ENCODE peak calls at places on chromosomes 2 and 18, in eight cellular contexts. One of them, this sample, is unnamed.

GRCh38 chr2:199223791-199224190 is 233.9 kb downstream of the SATB2 start:
- DNase-seq in upper lobe of right lung: no peak
- DNase-seq in kidney: no peak
- DNase-seq in testis: no peak
- DNase-seq in cardiac muscle cell: peak
- DNase-seq in trophoblast cell: no peak
- DNase-seq in esophagus squamous epithelium: no peak
- DNase-seq in heart right ventricle: no peak
- DNase-seq in this sample: peak

GRCh38 chr2:190843874-190844699 is 36.5 kb upstream of the GLS start:
- DNase-seq in trophoblast cell: peak
- DNase-seq in testis: no peak
- DNase-seq in heart right ventricle: no peak
- DNase-seq in kidney: no peak
- DNase-seq in cardiac muscle cell: no peak
- DNase-seq in upper lobe of right lung: no peak
- DNase-seq in esophagus squamous epithelium: no peak
- DNase-seq in this sample: no peak

GRCh38 chr2:240840435-240841060 is 20.5 kb upstream of the KIF1A start:
- DNase-seq in trophoblast cell: peak
- DNase-seq in cardiac muscle cell: peak
- DNase-seq in heart right ventricle: peak
- DNase-seq in kidney: peak
- DNase-seq in esophagus squamous epithelium: no peak
- DNase-seq in upper lobe of right lung: no peak
- DNase-seq in testis: peak
- DNase-seq in this sample: peak

GRCh38 chr2:179580378-179581146 is 280.9 kb downstream of the ZNF385B start:
- DNase-seq in trophoblast cell: no peak
- DNase-seq in testis: no peak
- DNase-seq in esophagus squamous epithelium: no peak
- DNase-seq in kidney: no peak
- DNase-seq in upper lobe of right lung: no peak
- DNase-seq in cardiac muscle cell: no peak
- DNase-seq in heart right ventricle: peak
- DNase-seq in this sample: no peak

GRCh38 chr2:48946444-48947048 is 191.0 kb upstream of the LHCGR start:
- DNase-seq in kidney: no peak
- DNase-seq in trophoblast cell: peak
- DNase-seq in testis: peak
- DNase-seq in heart right ventricle: peak
- DNase-seq in esophagus squamous epithelium: no peak
- DNase-seq in cardiac muscle cell: peak
- DNase-seq in upper lobe of right lung: no peak
- DNase-seq in this sample: peak

GRCh38 chr2:100207411-100207885 is 65.1 kb upstream of the AFF3 start:
- DNase-seq in trophoblast cell: peak
- DNase-seq in kidney: no peak
- DNase-seq in cardiac muscle cell: no peak
- DNase-seq in heart right ventricle: no peak
- DNase-seq in upper lobe of right lung: no peak
- DNase-seq in testis: no peak
- DNase-seq in esophagus squamous epithelium: no peak
- DNase-seq in this sample: peak

GRCh38 chr18:53070706-53071105 is 730.7 kb downstream of the DCC start:
- DNase-seq in cardiac muscle cell: no peak
- DNase-seq in heart right ventricle: no peak
- DNase-seq in upper lobe of right lung: no peak
- DNase-seq in esophagus squamous epithelium: no peak
- DNase-seq in kidney: no peak
- DNase-seq in testis: no peak
- DNase-seq in trophoblast cell: no peak
- DNase-seq in this sample: no peak

GRCh38 chr2:109129356-109129920 is 433 bp downstream of the SH3RF3 start:
- DNase-seq in kidney: peak
- DNase-seq in cardiac muscle cell: peak
- DNase-seq in heart right ventricle: no peak
- DNase-seq in upper lobe of right lung: no peak
- DNase-seq in trophoblast cell: peak
- DNase-seq in esophagus squamous epithelium: no peak
- DNase-seq in testis: peak
- DNase-seq in this sample: no peak

GRCh38 chr2:175815537-175815936 is 186.5 kb downstream of the LNPK start:
- DNase-seq in heart right ventricle: no peak
- DNase-seq in upper lobe of right lung: no peak
- DNase-seq in kidney: no peak
- DNase-seq in trophoblast cell: no peak
- DNase-seq in cardiac muscle cell: no peak
- DNase-seq in testis: no peak
- DNase-seq in esophagus squamous epithelium: no peak
- DNase-seq in this sample: no peak

GRCh38 chr2:240703417-240704341 is 12.0 kb downstream of the AQP12A start:
- DNase-seq in esophagus squamous epithelium: no peak
- DNase-seq in trophoblast cell: no peak
- DNase-seq in heart right ventricle: no peak
- DNase-seq in kidney: peak
- DNase-seq in upper lobe of right lung: no peak
- DNase-seq in cardiac muscle cell: no peak
- DNase-seq in testis: no peak
- DNase-seq in this sample: no peak

GRCh38 chr2:64524604-64525322 is 635 bp downstream of the AFTPH start:
- DNase-seq in cardiac muscle cell: no peak
- DNase-seq in esophagus squamous epithelium: no peak
- DNase-seq in trophoblast cell: peak
- DNase-seq in heart right ventricle: peak
- DNase-seq in kidney: peak
- DNase-seq in testis: peak
- DNase-seq in upper lobe of right lung: no peak
- DNase-seq in this sample: peak

GRCh38 chr2:214019229-214019972 is 391.5 kb upstream of the VWC2L start:
- DNase-seq in esophagus squamous epithelium: no peak
- DNase-seq in kidney: no peak
- DNase-seq in upper lobe of right lung: no peak
- DNase-seq in testis: no peak
- DNase-seq in heart right ventricle: peak
- DNase-seq in trophoblast cell: peak
- DNase-seq in cardiac muscle cell: peak
- DNase-seq in this sample: no peak

GRCh38 chr2:233447506-233448219 is 93.4 kb downstream of the DGKD start:
- DNase-seq in upper lobe of right lung: peak
- DNase-seq in testis: no peak
- DNase-seq in cardiac muscle cell: no peak
- DNase-seq in heart right ventricle: no peak
- DNase-seq in kidney: peak
- DNase-seq in esophagus squamous epithelium: no peak
- DNase-seq in trophoblast cell: no peak
- DNase-seq in this sample: no peak

GRCh38 chr2:141863964-141864363 is 266.9 kb downstream of the LRP1B start:
- DNase-seq in testis: no peak
- DNase-seq in kidney: no peak
- DNase-seq in cardiac muscle cell: no peak
- DNase-seq in trophoblast cell: no peak
- DNase-seq in esophagus squamous epithelium: no peak
- DNase-seq in heart right ventricle: no peak
- DNase-seq in upper lobe of right lung: no peak
- DNase-seq in this sample: no peak

GRCh38 chr2:109386004-109386695 is 227.6 kb downstream of the SEPTIN10 start:
- DNase-seq in upper lobe of right lung: peak
- DNase-seq in cardiac muscle cell: no peak
- DNase-seq in esophagus squamous epithelium: no peak
- DNase-seq in testis: no peak
- DNase-seq in heart right ventricle: no peak
- DNase-seq in trophoblast cell: peak
- DNase-seq in kidney: peak
- DNase-seq in this sample: no peak

GRCh38 chr2:21683838-21684237 is 560.1 kb downstream of the TDRD15 start:
- DNase-seq in heart right ventricle: no peak
- DNase-seq in esophagus squamous epithelium: no peak
- DNase-seq in cardiac muscle cell: no peak
- DNase-seq in testis: no peak
- DNase-seq in upper lobe of right lung: no peak
- DNase-seq in kidney: no peak
- DNase-seq in trophoblast cell: no peak
- DNase-seq in this sample: no peak

GRCh38 chr2:27912512-27912911 is 22.0 kb downstream of the BABAM2 start:
- DNase-seq in upper lobe of right lung: no peak
- DNase-seq in cardiac muscle cell: no peak
- DNase-seq in trophoblast cell: no peak
- DNase-seq in esophagus squamous epithelium: no peak
- DNase-seq in heart right ventricle: no peak
- DNase-seq in kidney: no peak
- DNase-seq in testis: no peak
- DNase-seq in this sample: no peak
- H3K4me3 ChIP-seq in upper lobe of right lung: no peak
- H3K4me3 ChIP-seq in cardiac muscle cell: no peak
- H3K4me3 ChIP-seq in trophoblast cell: no peak
- H3K4me3 ChIP-seq in esophagus squamous epithelium: no peak
- H3K4me3 ChIP-seq in heart right ventricle: no peak
- H3K4me3 ChIP-seq in kidney: no peak
- H3K4me3 ChIP-seq in testis: no peak
- H3K4me3 ChIP-seq in this sample: no peak

GRCh38 chr2:235563056-235563777 is 69.4 kb downstream of the AGAP1 start:
- DNase-seq in heart right ventricle: no peak
- DNase-seq in testis: no peak
- DNase-seq in kidney: peak
- DNase-seq in upper lobe of right lung: no peak
- DNase-seq in trophoblast cell: no peak
- DNase-seq in esophagus squamous epithelium: no peak
- DNase-seq in cardiac muscle cell: no peak
- DNase-seq in this sample: peak

GRCh38 chr2:235566931-235567495 is 73.2 kb downstream of the AGAP1 start:
- DNase-seq in testis: no peak
- DNase-seq in trophoblast cell: no peak
- DNase-seq in esophagus squamous epithelium: no peak
- DNase-seq in kidney: peak
- DNase-seq in cardiac muscle cell: no peak
- DNase-seq in heart right ventricle: no peak
- DNase-seq in upper lobe of right lung: no peak
- DNase-seq in this sample: no peak

GRCh38 chr2:235567842-235568241 is 74.0 kb downstream of the AGAP1 start:
- DNase-seq in esophagus squamous epithelium: no peak
- DNase-seq in cardiac muscle cell: no peak
- DNase-seq in testis: no peak
- DNase-seq in heart right ventricle: no peak
- DNase-seq in kidney: no peak
- DNase-seq in upper lobe of right lung: no peak
- DNase-seq in trophoblast cell: peak
- DNase-seq in this sample: no peak

GRCh38 chr2:235562065-235562747 is 68.4 kb downstream of the AGAP1 start:
- DNase-seq in heart right ventricle: no peak
- DNase-seq in upper lobe of right lung: no peak
- DNase-seq in testis: no peak
- DNase-seq in kidney: no peak
- DNase-seq in cardiac muscle cell: no peak
- DNase-seq in trophoblast cell: no peak
- DNase-seq in esophagus squamous epithelium: no peak
- DNase-seq in this sample: no peak

DNA sequence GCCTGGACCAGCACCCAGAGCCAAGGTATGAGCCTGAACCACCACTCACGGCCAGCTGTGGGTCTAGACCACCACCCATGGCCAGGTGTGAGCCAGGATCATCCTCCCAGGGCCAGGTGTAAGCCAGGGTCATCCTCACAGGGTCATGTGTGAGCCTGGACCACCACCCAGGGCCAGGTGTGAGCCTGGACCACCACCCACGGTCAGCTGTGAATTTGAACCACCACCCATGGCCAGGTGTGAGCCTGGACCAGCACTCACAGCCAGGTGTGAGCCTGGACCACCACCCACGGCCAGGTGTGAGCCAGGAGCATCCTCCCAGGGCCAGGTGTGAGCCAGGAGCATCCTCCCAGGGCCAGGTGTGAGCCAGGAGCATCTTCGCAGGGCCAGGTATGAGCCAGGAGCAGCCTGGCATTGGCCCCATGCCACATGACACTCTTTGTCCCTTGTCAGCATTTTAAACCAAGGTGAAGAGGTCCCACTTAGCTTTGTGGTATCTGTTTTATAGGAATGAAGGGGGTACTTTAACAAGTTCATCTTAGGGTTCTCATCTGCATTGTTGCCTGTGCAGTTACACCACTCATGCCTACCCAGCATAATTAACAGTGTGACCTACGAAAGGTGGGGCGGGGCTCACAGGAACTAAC is 71.2 kb downstream of the AGAP1 start:
- DNase-seq in cardiac muscle cell: no peak
- DNase-seq in testis: no peak
- DNase-seq in trophoblast cell: no peak
- DNase-seq in heart right ventricle: no peak
- DNase-seq in esophagus squamous epithelium: no peak
- DNase-seq in kidney: peak
- DNase-seq in upper lobe of right lung: no peak
- DNase-seq in this sample: no peak
- H3K4me3 ChIP-seq in cardiac muscle cell: no peak
- H3K4me3 ChIP-seq in testis: no peak
- H3K4me3 ChIP-seq in trophoblast cell: no peak
- H3K4me3 ChIP-seq in heart right ventricle: no peak
- H3K4me3 ChIP-seq in esophagus squamous epithelium: no peak
- H3K4me3 ChIP-seq in kidney: no peak
- H3K4me3 ChIP-seq in upper lobe of right lung: no peak
- H3K4me3 ChIP-seq in this sample: no peak

GRCh38 chr18:22177496-22177866 is 8.1 kb downstream of the GATA6 start:
- DNase-seq in upper lobe of right lung: no peak
- DNase-seq in cardiac muscle cell: peak
- DNase-seq in heart right ventricle: no peak
- DNase-seq in trophoblast cell: no peak
- DNase-seq in esophagus squamous epithelium: no peak
- DNase-seq in testis: no peak
- DNase-seq in kidney: no peak
- DNase-seq in this sample: no peak
- H3K4me3 ChIP-seq in upper lobe of right lung: peak
- H3K4me3 ChIP-seq in cardiac muscle cell: peak
- H3K4me3 ChIP-seq in heart right ventricle: peak
- H3K4me3 ChIP-seq in trophoblast cell: no peak
- H3K4me3 ChIP-seq in esophagus squamous epithelium: no peak
- H3K4me3 ChIP-seq in testis: no peak
- H3K4me3 ChIP-seq in kidney: no peak
- H3K4me3 ChIP-seq in this sample: no peak

DNA sequence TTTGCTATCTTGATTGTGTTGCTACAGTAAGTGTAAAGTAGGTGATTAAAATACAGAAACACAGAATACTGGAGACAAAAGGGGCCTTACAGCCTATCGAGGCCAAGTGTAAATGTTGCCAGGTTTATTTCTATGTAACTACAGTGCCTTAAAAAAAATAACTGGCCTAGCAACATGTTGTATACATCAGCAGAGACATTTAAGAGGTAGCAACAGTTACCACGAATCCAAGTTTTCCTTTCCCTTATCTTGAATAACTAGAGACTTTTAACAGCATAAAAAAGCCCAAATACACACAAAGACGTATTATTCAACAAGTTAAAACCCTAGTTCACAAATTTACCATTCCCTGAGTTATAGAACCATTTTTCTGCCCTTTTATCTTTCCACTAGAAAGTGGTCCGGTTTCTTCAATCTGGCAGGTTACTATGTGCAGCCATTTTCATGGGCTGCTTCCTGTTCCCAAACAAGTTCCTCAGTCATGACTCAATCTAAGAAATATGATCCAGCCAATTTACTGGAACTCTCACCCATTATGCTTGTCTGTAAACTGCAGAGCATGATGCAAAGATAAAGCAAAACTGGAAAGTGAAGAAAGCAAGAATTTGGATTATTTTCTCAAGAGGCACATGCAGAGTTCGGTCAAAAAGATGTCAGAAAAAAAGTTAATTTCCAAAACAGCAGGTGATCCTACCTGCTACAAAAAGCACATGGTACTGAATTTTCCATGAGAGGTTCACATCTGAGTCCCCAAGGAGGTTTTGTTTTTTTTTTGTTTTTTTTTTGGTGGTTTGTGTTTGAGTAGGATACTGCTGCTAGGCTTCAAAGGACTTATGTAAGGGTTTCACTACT is 22.2 kb downstream of the NFE2L2 start:
- DNase-seq in heart right ventricle: no peak
- DNase-seq in cardiac muscle cell: peak
- DNase-seq in trophoblast cell: peak
- DNase-seq in kidney: no peak
- DNase-seq in testis: no peak
- DNase-seq in upper lobe of right lung: no peak
- DNase-seq in esophagus squamous epithelium: no peak
- DNase-seq in this sample: no peak
- H3K4me3 ChIP-seq in heart right ventricle: peak
- H3K4me3 ChIP-seq in cardiac muscle cell: no peak
- H3K4me3 ChIP-seq in trophoblast cell: no peak
- H3K4me3 ChIP-seq in kidney: peak
- H3K4me3 ChIP-seq in testis: no peak
- H3K4me3 ChIP-seq in upper lobe of right lung: peak
- H3K4me3 ChIP-seq in esophagus squamous epithelium: peak
- H3K4me3 ChIP-seq in this sample: peak